ENCODE peak calls at places on chromosome 11, in eight cellular contexts. J is kidney, M is tibial artery, N is left ventricle myocardium inferior, A is small intestine, P is AG09309, L is uterus, H is endothelial cell of umbilical vein. Y is an unnamed sample.

GRCh38 chr11:12765428-12765827 is 91.2 kb downstream of the TEAD1 start:
- DNase-seq in A (no peak), H (no peak), N (peak), J (no peak), M (no peak), L (no peak), P (no peak), Y (no peak)

GRCh38 chr11:130554241-130555055 is 106.0 kb downstream of the ADAMTS15 start:
- DNase-seq in M (no peak), P (no peak), N (no peak), H (no peak), L (no peak), J (no peak), A (no peak), Y (no peak)

GRCh38 chr11:110162216-110162615 is 69.0 kb downstream of the ZC3H12C start:
- DNase-seq in H (no peak), P (no peak), L (no peak), J (no peak), M (no peak), A (no peak), N (no peak), Y (no peak)

GRCh38 chr11:2578006-2578933 is 121.5 kb downstream of the KCNQ1OT1 start:
- DNase-seq in H (no peak), J (peak), P (no peak), M (peak), A (no peak), N (peak), L (peak), Y (peak)

GRCh38 chr11:32466279-32466915 is 31.1 kb upstream of the WT1 start:
- DNase-seq in N (no peak), M (no peak), L (no peak), J (no peak), H (no peak), P (peak), A (peak), Y (no peak)

GRCh38 chr11:77107950-77108349 is 5.3 kb downstream of the OMP start:
- DNase-seq in L (peak), N (no peak), P (peak), H (peak), A (peak), M (peak), J (peak), Y (no peak)

GRCh38 chr11:5966958-5967357 is 1.3 kb downstream of the OR56A5 start:
- DNase-seq in J (no peak), P (no peak), L (no peak), M (no peak), H (no peak), A (no peak), N (no peak), Y (no peak)

GRCh38 chr11:111714522-111714921 is 51.7 kb downstream of the PPP2R1B start:
- DNase-seq in A (no peak), M (no peak), P (no peak), J (no peak), N (no peak), H (no peak), L (no peak), Y (no peak)

GRCh38 chr11:45805305-45806071 is 539 bp downstream of the SLC35C1 start:
- DNase-seq in J (peak), N (peak), H (peak), L (peak), M (peak), P (peak), A (peak), Y (peak)

GRCh38 chr11:62444271-62444833 is 25.5 kb downstream of the SCGB1A1 start:
- DNase-seq in J (peak), A (peak), H (peak), N (peak), M (peak), P (no peak), L (peak), Y (peak)

GRCh38 chr11:77547863-77548551 is 41.7 kb upstream of the AQP11 start:
- DNase-seq in J (no peak), M (no peak), L (no peak), H (peak), P (peak), N (no peak), A (peak), Y (no peak)

GRCh38 chr11:12871788-12872321 is 137.3 kb upstream of the RASSF10 start:
- DNase-seq in J (no peak), A (no peak), H (no peak), L (peak), M (peak), P (no peak), N (no peak), Y (no peak)

GRCh38 chr11:45936655-45937054 is 14.2 kb downstream of the LARGE2 start:
- DNase-seq in H (no peak), J (no peak), L (no peak), A (no peak), M (no peak), N (no peak), P (no peak), Y (no peak)

GRCh38 chr11:88520391-88520790 is 182.9 kb upstream of the CTSC start:
- DNase-seq in P (no peak), N (no peak), J (no peak), H (no peak), A (no peak), M (no peak), L (no peak), Y (no peak)

GRCh38 chr11:82701847-82702520 is 31.7 kb downstream of the FAM181B start:
- DNase-seq in L (no peak), P (no peak), M (no peak), N (no peak), J (no peak), A (peak), H (peak), Y (no peak)

GRCh38 chr11:77140231-77140959 is 12.3 kb downstream of the MYO7A start:
- DNase-seq in H (peak), P (no peak), M (no peak), A (no peak), N (peak), L (peak), J (peak), Y (no peak)

GRCh38 chr11:42536961-42537360 is 774.8 kb upstream of the API5 start:
- DNase-seq in L (no peak), M (no peak), A (no peak), N (no peak), P (no peak), J (no peak), H (no peak), Y (no peak)

GRCh38 chr11:134412508-134413333 is 679 bp upstream of the B3GAT1 start:
- DNase-seq in P (no peak), A (no peak), L (no peak), M (no peak), H (no peak), N (no peak), J (no peak), Y (no peak)

GRCh38 chr11:2977113-2977512 is 15.0 kb downstream of the NAP1L4 start:
- DNase-seq in M (no peak), P (no peak), N (no peak), L (no peak), A (no peak), J (no peak), H (no peak), Y (peak)

GRCh38 chr11:29957406-29957805 is 59.4 kb downstream of the KCNA4 start:
- DNase-seq in L (no peak), J (no peak), M (no peak), P (no peak), N (no peak), H (no peak), A (no peak), Y (no peak)

GRCh38 chr11:81869337-81870065 is 864.2 kb downstream of the FAM181B start:
- DNase-seq in A (peak), L (no peak), N (no peak), P (no peak), M (no peak), J (no peak), H (no peak), Y (peak)

GRCh38 chr11:74398244-74399159 is at the start of gene PGM2L1:
- DNase-seq in P (peak), A (peak), J (peak), H (peak), L (peak), N (peak), M (peak), Y (peak)

GRCh38 chr11:103326070-103326794 is 217.0 kb downstream of the DYNC2H1 start:
- DNase-seq in M (peak), L (no peak), N (no peak), P (peak), J (peak), H (peak), A (peak), Y (no peak)

GRCh38 chr11:69472766-69473519 is 8.5 kb upstream of the LINC01488 start:
- DNase-seq in L (no peak), N (peak), P (no peak), H (no peak), A (no peak), J (peak), M (no peak), Y (no peak)

GRCh38 chr11:15795378-15795777 is 561.0 kb downstream of the SOX6 start:
- DNase-seq in L (no peak), M (no peak), H (no peak), J (no peak), P (no peak), A (no peak), N (no peak), Y (no peak)

DNA sequence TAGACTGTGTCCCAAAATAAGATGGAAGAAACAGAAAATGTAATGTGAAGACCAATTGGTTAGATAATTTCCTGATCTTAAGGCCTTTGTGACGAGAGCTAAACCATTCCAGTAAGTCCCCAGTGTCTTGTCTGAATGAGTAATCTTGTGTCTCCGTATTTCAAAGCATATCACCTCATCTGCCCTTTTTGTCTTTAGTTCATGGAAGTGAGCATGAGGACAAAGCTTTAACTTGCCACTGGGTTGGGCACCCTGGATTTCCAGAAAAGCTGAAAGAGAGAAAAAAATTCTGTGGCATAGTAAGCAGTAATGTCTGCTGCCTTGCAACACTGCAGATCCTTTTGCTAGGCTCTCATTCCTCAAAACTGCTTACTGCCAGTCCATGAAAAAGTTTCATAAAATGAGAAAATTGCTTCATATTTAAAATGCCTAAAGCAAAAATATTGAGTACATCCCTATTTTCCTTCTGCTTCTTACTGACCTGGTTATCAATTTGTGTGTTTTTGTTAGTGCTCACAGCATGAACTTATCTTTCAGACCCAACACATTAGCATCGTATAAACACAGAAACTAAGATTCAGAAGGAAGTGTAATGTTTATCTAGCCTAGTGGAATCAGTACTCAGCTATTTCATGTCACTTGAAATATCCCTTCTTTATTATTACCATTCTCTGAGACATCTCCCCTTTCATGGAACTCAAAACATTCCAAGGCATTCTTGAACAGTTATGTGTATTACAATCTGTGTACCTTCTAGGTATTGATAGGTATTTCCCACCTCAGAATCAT is 5.3 kb downstream of the CASP12 start:
- DNase-seq in L (no peak), M (no peak), N (no peak), J (no peak), P (no peak), A (no peak), H (peak), Y (no peak)
- H3K4me3 ChIP-seq in L (no peak), M (no peak), N (no peak), J (no peak), P (no peak), A (no peak), H (no peak), Y (no peak)

GRCh38 chr11:121295246-121296007 is 2.9 kb downstream of the SC5D start:
- DNase-seq in M (no peak), A (no peak), N (no peak), H (no peak), P (no peak), L (no peak), J (no peak), Y (no peak)
- H3K4me3 ChIP-seq in M (no peak), A (no peak), N (no peak), H (no peak), P (no peak), L (no peak), J (no peak), Y (no peak)

DNA sequence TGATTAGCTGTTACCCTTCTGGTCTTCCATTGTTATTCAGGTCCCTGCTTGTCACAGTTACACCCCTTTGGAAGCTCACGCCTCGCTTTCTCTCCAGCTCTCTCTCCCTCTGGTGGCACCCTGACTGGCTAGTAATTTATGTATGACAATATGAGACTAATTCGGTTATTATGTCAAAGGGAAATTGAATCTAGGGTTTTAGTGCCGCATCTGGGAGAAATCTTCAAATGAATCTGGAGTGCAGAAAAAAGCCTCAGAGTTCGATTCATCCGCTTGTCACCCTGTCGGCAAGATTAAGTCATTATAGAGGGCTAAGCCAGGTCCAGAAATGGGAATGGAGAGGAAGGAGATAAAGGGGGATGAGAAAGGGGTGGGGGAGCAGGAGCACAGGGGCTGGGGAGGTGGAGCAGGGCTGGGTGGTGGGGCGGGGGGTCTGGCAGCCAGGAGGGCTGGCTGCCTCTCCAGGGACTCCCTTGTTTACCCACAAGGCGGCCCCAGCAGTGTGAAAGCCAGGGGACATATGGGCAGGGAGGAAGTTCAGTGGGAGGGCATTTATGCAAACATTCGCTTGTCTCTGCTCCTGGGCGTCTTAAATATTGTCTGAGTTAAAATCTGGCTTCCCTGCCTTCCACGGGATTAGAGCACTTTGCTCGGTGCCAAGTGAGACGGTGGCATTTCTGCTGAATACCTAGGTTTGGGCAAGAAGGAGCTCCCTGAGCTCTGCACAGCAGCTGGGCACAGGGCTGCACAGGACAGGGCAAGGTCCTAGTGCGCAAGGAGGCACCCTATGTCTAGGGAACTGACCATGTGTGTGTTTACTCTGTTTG is 179.1 kb upstream of the NECTIN1 start:
- DNase-seq in N (no peak), A (peak), P (no peak), L (no peak), J (no peak), H (no peak), M (no peak), Y (no peak)
- H3K4me3 ChIP-seq in N (no peak), A (no peak), P (no peak), L (no peak), J (no peak), H (no peak), M (no peak), Y (no peak)

GRCh38 chr11:65650547-65651338 is 12.0 kb downstream of the RELA start:
- DNase-seq in M (no peak), L (peak), A (no peak), N (peak), H (no peak), P (no peak), J (peak), Y (no peak)
- H3K4me3 ChIP-seq in M (no peak), L (no peak), A (no peak), N (no peak), H (no peak), P (no peak), J (no peak), Y (no peak)

DNA sequence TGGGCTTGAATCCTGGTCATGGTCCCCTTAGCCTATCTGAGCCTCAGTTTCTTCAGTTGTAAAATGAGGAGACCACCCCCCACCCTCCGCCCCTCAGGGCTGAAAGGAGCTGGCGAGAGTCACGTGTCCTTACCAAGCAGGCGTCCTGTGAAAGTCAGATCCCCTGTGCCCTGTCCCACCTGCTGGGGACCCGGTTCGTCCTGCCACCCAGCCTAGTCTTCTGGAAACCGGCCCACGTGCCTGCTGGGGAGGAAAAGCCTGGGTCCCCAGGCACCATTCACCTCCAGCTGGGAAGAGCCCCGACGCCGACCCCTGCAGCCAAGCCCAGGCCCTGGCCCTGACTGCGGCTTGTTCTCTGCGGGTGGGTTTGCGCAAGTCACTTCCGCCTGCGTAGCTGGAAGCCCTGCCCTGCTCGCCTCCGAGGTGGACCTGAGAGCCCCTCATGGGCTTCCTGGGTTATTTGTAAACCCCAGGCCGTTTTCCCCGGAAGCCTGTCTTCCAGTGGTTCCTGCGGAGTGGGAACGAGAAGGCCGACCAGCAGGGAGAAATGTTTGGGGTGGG is 679 bp upstream of the SSH3 start:
- DNase-seq in L (no peak), P (no peak), A (peak), H (no peak), N (no peak), M (peak), J (peak), Y (no peak)
- H3K4me3 ChIP-seq in L (peak), P (peak), A (peak), H (peak), N (peak), M (peak), J (peak), Y (peak)

Y was measured in lower leg skin.